ENCODE peak calls at places on chromosomes 7 and 10, in six cellular contexts. D is transverse colon, C is ovary, H is A549, I is tibial nerve, X is GM12878. B is an unnamed sample.

GRCh38 chr7:155971180-155971770 is 159.0 kb upstream of the SHH start:
- DNase-seq in C (no peak), X (no peak), I (no peak), H (no peak), D (no peak), B (no peak)

GRCh38 chr10:31921031-31921430 is 7.6 kb downstream of the ARHGAP12 start:
- DNase-seq in D (no peak), C (no peak), H (no peak), X (peak), I (no peak), B (no peak)

GRCh38 chr7:50660040-50660829 is 95.0 kb upstream of the DDC start:
- DNase-seq in C (no peak), X (no peak), H (no peak), I (no peak), D (peak), B (no peak)

GRCh38 chr7:130384371-130384801 is 4.1 kb downstream of the CPA1 start:
- DNase-seq in I (no peak), X (no peak), C (no peak), D (no peak), H (no peak), B (no peak)

GRCh38 chr10:96061232-96061631 is 17.8 kb downstream of the CCNJ start:
- DNase-seq in H (no peak), C (no peak), I (no peak), D (no peak), X (no peak), B (no peak)

GRCh38 chr10:120760246-120760645 is 90.9 kb upstream of the WDR11 start:
- DNase-seq in C (no peak), D (no peak), I (no peak), H (no peak), X (no peak), B (no peak)

GRCh38 chr10:75779276-75779675 is 347.9 kb downstream of the LRMDA start:
- DNase-seq in D (no peak), C (no peak), X (no peak), H (no peak), I (no peak), B (no peak)

GRCh38 chr7:18829518-18830252 is 287.8 kb downstream of the TWIST1 start:
- DNase-seq in I (peak), X (no peak), H (no peak), D (no peak), C (no peak), B (no peak)

GRCh38 chr10:129528376-129528978 is 61.4 kb downstream of the MGMT start:
- DNase-seq in I (no peak), D (no peak), C (no peak), H (no peak), X (no peak), B (no peak)

GRCh38 chr7:8597565-8597964 is 164.2 kb downstream of the NXPH1 start:
- DNase-seq in H (no peak), I (no peak), X (no peak), D (no peak), C (no peak), B (no peak)

GRCh38 chr7:10022957-10023356 is 950.7 kb upstream of the PHF14 start:
- DNase-seq in X (no peak), H (no peak), D (no peak), I (peak), C (no peak), B (no peak)

DNA sequence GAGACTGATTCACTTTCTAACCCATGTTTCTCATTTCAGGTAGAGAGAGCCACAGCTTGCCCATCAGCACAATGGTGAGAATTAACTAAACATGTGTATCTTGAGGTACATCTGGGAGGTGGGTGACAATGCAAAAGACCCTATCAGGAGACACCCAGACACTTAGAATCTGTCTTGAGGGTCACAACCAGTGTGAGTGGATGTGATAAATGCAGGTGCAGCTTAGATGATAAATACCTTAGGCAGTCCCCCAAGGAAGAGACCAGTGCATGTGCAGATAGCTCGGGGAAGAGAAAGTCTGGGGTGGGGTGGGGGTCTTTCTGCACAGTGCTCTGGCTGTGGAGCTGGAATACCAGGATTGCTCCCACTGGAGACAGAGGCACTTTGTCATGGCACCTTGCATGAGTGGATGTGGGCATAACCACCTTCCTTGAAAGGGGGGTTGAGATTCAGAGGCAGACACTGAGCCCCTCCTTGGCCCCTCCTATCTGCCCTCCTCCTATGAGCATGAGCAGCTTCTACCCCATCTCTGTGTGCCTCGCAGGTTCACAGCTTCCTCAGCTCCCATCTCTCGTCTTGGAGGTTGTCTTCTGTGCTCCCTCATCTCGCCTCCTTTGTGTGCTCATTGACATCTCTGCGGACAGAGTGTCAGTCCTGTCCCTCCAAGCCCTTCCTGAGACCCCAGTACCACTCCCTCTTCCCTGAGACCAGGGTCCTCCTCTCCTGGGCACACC is 349.8 kb downstream of the TCERG1L start:
- DNase-seq in I (no peak), C (no peak), H (no peak), X (no peak), D (no peak), B (no peak)
- TF ChIP-seq EP300 in I (no peak), C (no peak), H (no peak), X (no peak), D (no peak), B (no peak)

DNA sequence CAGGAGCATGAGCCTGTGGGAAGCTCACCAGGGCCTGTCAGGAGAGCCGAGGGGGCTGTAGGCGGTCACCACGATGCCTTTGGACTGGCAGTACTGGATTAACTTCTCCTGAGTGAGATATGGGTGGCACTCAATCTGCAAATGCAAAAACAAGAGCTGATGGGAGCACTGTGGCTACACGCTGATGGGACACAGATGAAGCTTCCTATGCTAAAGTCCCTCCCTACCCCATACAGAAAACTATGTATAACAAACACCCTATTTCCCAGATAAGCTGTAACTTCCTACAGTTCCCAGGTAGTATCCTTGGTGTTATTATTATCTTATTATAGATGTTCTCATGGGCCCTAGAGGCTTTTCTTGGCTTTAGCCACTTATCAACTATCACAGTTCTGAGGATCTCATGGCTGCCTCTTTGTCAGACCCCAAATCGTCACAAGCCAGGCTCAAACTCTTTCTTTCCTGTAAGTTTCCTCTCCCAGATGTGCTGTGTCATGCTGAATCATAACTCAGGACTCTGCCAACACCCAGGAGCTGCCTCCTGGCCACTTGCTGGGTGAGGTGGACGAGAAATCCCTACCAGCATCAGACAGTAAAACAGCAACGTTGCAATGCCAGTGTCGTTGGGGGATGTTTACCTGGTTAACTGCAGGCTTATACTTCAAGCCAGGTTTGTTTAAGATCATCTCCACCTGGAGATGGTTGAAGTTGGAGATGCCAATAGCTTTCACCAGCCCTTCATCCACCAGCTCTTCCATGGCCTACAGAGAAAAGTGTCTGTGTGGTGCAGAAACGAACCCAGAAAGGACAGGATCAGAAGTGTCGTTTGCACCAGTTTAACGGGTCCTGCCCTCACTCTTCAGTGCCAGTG is 10.3 kb downstream of the AKR1B1 start:
- DNase-seq in C (no peak), H (peak), D (no peak), X (no peak), I (no peak), B (no peak)
- TF ChIP-seq EP300 in C (no peak), H (no peak), D (no peak), X (no peak), I (no peak), B (no peak)

GRCh38 chr10:123635745-123636144 is 30.4 kb upstream of the GPR26 start:
- DNase-seq in D (no peak), C (no peak), X (no peak), I (no peak), H (no peak), B (no peak)
- TF ChIP-seq EP300 in D (no peak), C (no peak), X (no peak), I (no peak), H (no peak), B (no peak)

DNA sequence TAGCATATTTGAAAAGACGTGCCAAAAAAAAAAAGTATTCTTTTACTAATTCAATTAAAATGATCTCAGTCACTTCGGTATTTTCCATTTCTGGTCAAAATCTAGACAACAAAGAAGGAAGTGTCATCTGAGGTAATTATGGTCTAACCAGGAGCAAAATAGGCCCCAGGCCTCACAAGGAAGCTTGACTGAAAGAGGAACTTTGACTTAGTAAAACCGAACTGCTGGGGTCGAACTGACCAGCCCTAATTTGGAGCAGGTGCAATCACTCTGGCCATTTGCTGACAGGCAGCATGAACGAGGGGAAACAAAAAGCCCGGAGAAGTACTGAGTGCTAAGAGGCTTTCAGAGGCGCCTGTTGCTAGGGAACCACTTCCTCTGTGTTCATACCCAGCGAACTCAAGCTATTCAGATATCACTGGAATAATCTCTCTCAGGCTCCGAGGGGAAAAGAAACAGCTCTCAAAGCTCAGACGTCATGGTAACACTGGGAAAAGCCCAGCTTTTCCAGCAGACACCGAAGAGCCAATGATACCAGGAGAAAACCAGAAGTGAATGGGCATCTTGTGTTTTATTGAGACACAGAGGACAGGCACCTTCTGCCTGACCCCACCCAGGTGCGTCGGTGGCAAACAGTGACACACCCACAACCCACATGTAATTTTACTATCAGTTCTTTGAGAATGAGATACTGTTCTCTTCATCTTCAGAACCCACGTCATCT is 126.5 kb downstream of the FAM107B start:
- DNase-seq in H (no peak), D (peak), C (no peak), I (peak), X (peak), B (peak)
- TF ChIP-seq EP300 in H (no peak), D (no peak), C (no peak), I (peak), X (peak), B (no peak)

GRCh38 chr7:3067193-3067592 is 23.5 kb upstream of the CARD11 start:
- DNase-seq in C (no peak), X (no peak), I (no peak), H (no peak), D (no peak), B (no peak)

GRCh38 chr7:3066506-3066905 is 22.8 kb upstream of the CARD11 start:
- DNase-seq in H (no peak), D (no peak), C (no peak), I (no peak), X (no peak), B (no peak)

GRCh38 chr7:3064077-3064476 is 20.4 kb upstream of the CARD11 start:
- DNase-seq in X (no peak), D (no peak), I (no peak), C (no peak), H (no peak), B (no peak)

GRCh38 chr7:3067606-3068005 is 23.9 kb upstream of the CARD11 start:
- DNase-seq in X (no peak), C (no peak), D (no peak), I (no peak), H (no peak), B (no peak)

DNA sequence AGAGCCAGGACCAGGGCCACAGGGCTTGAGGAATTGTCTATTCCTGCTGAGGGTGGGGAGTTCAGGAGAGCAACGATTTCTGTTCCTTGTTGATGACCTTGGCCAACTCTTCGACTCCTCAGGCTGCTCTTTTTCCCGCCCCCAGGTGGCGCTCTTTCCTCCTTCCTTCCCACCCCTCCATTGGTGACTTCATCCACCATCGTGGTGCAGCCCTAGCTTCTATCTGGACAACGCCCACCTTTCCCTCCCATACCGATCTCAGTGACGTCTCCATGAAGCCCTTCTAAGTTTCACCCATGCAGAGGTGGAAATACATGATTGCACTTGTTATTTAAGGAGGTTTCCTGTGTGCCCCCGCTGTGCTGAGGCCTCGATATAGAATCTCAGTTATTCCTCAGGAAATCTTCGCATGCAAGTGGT is 22.1 kb upstream of the CARD11 start:
- DNase-seq in C (no peak), H (peak), D (peak), X (no peak), I (no peak), B (peak)
- TF ChIP-seq EP300 in C (no peak), H (no peak), D (no peak), X (no peak), I (no peak), B (no peak)

GRCh38 chr7:150420987-150421674 is 29.3 kb upstream of the GIMAP8 start:
- DNase-seq in H (peak), I (peak), C (peak), D (peak), X (no peak), B (peak)
- TF ChIP-seq EP300 in H (no peak), I (no peak), C (no peak), D (no peak), X (no peak), B (no peak)

GRCh38 chr7:125927556-125927955 is 997.9 kb upstream of the POT1 start:
- DNase-seq in H (no peak), I (no peak), D (no peak), X (no peak), C (no peak), B (no peak)
- TF ChIP-seq EP300 in H (no peak), I (no peak), D (no peak), X (no peak), C (no peak), B (no peak)

DNA sequence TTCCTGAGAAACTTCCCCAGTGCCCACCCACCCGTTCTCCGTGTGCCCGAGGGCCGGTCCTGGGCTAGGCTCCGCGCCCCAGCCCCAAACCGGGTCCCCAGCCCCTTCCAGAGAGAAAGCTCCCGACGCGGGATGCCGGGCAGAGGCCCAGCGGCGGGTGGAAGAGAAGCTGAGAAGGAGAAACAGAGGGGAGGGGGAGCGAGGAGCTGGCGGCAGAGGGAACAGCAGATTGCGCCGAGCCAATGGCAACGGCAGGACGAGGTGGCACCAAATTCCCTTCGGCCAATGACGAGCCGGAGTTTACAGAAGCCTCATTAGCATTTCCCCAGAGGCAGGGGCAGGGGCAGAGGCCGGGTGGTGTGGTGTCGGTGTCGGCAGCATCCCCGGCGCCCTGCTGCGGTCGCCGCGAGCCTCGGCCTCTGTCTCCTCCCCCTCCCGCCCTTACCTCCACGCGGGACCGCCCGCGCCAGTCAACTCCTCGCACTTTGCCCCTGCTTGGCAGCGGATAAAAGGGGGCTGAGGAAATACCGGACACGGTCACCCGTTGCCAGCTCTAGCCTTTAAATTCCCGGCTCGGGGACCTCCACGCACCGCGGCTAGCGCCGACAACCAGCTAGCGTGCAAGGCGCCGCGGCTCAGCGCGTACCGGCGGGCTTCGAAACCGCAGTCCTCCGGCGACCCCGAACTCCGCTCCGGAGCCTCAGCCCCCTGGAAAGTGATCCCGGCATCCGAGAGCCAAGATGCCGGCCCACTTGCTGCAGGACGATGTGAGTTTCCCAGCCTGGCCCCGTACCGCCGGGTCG is at the start of gene SCD:
- DNase-seq in I (peak), C (peak), H (peak), D (peak), X (peak), B (peak)
- TF ChIP-seq EP300 in I (peak), C (no peak), H (no peak), D (no peak), X (peak), B (no peak)

DNA sequence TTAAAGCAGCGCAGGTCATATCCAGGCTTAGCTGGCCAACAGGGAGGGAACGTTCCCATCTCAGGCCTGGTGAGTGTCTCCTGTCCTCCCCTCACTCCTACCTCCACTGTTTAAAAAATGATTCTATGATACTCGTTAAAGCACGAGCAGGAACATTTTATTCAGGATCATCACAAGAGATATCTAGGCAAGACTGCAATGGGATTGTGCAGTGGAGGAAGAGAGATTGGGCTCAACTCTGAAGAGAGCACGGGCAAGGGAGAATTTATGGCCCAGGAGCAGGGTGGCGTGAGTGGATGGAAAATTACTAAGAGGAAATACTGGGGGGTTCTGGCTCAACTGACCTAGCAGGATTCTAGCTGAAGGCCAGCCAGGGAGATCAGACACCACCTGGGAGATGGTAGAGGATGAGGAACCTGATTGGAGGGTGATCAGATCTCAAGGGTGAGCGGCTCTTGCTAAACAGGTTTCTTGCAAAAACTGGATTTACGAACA is 9.0 kb upstream of the HSPB1 start:
- DNase-seq in H (no peak), D (no peak), C (no peak), I (no peak), X (no peak), B (no peak)
- TF ChIP-seq EP300 in H (no peak), D (peak), C (no peak), I (no peak), X (no peak), B (no peak)

GRCh38 chr10:110267246-110267645 is 37.5 kb downstream of the SMNDC1 start:
- DNase-seq in I (no peak), D (no peak), X (no peak), H (no peak), C (no peak), B (no peak)

GRCh38 chr10:110259317-110259716 is 45.4 kb downstream of the SMNDC1 start:
- DNase-seq in H (no peak), I (no peak), X (no peak), C (no peak), D (no peak), B (no peak)

GRCh38 chr10:110265573-110266193 is 39.0 kb downstream of the SMNDC1 start:
- DNase-seq in X (no peak), H (no peak), D (no peak), I (no peak), C (no peak), B (no peak)

GRCh38 chr10:110260746-110261477 is 43.8 kb downstream of the SMNDC1 start:
- DNase-seq in H (no peak), D (no peak), C (no peak), X (no peak), I (no peak), B (no peak)

GRCh38 chr10:110263164-110263563 is 41.6 kb downstream of the SMNDC1 start:
- DNase-seq in I (no peak), C (no peak), X (no peak), D (no peak), H (no peak), B (no peak)
- TF ChIP-seq EP300 in I (peak), C (no peak), X (no peak), D (no peak), H (no peak), B (no peak)